ENCODE peak calls at places on chromosome 22, in five cellular contexts. B is lung, G is spleen, U is HL-60, F is HFFc6. Z is an unnamed sample.

GRCh38 chr22:50114221-50114981 is 24.6 kb downstream of the MOV10L1 start:
- DNase-seq in U (no peak), B (peak), G (no peak), F (peak), Z (no peak)

GRCh38 chr22:20203142-20204099 is 52.6 kb upstream of the CCDC188 start:
- DNase-seq in G (no peak), B (peak), U (no peak), F (peak), Z (no peak)

GRCh38 chr22:22692707-22693530 is 48.5 kb downstream of the GGTLC2 start:
- DNase-seq in G (peak), B (peak), F (peak), U (no peak), Z (no peak)

GRCh38 chr22:36763576-36763975 is 12.3 kb downstream of the IFT27 start:
- DNase-seq in B (no peak), G (peak), U (no peak), F (no peak), Z (peak)

GRCh38 chr22:19429950-19430889 is 1.3 kb downstream of the HIRA start:
- DNase-seq in B (no peak), U (peak), F (peak), G (no peak), Z (no peak)

GRCh38 chr22:27146871-27147591 is 489.6 kb downstream of the MIAT start:
- DNase-seq in B (no peak), F (no peak), U (no peak), G (no peak), Z (no peak)

GRCh38 chr22:26681395-26681821 is 24.0 kb downstream of the MIAT start:
- DNase-seq in B (peak), U (no peak), F (peak), G (peak), Z (peak)

GRCh38 chr22:50531546-50532352 is 1.9 kb upstream of the TYMP start:
- DNase-seq in G (peak), B (peak), U (peak), F (peak), Z (peak)

GRCh38 chr22:42468841-42469240 is 36.6 kb upstream of the NFAM1 start:
- DNase-seq in F (peak), B (no peak), G (no peak), U (no peak), Z (no peak)

GRCh38 chr22:47115921-47116320 is 353.5 kb downstream of the TBC1D22A start:
- DNase-seq in B (no peak), U (no peak), G (no peak), F (no peak), Z (no peak)

GRCh38 chr22:19376247-19376646 is 55.3 kb downstream of the HIRA start:
- DNase-seq in G (no peak), U (no peak), B (no peak), F (no peak), Z (no peak)

GRCh38 chr22:47775686-47776085 is 1013.2 kb downstream of the TBC1D22A start:
- DNase-seq in B (no peak), G (no peak), F (no peak), U (no peak), Z (no peak)

GRCh38 chr22:40420341-40421081 is 50.1 kb downstream of the SGSM3 start:
- DNase-seq in B (no peak), G (peak), F (no peak), U (no peak), Z (no peak)

GRCh38 chr22:49323751-49324415 is 503.8 kb downstream of the BRD1 start:
- DNase-seq in U (no peak), B (no peak), F (no peak), G (peak), Z (peak)

GRCh38 chr22:35257321-35258143 is at the start of gene HMGXB4:
- DNase-seq in B (peak), F (peak), U (peak), G (peak), Z (peak)
- TF ChIP-seq CTCF in B (no peak), F (peak), U (no peak), G (no peak), Z (peak)

GRCh38 chr22:24175160-24175808 is 6.0 kb upstream of the SUSD2 start:
- DNase-seq in F (peak), G (peak), B (peak), U (no peak), Z (peak)
- TF ChIP-seq CTCF in F (peak), G (peak), B (peak), U (peak), Z (peak)

GRCh38 chr22:45832180-45832579 is 144.8 kb downstream of the WNT7B start:
- DNase-seq in G (no peak), F (no peak), B (no peak), U (no peak), Z (no peak)
- TF ChIP-seq CTCF in G (no peak), F (peak), B (no peak), U (no peak), Z (no peak)

DNA sequence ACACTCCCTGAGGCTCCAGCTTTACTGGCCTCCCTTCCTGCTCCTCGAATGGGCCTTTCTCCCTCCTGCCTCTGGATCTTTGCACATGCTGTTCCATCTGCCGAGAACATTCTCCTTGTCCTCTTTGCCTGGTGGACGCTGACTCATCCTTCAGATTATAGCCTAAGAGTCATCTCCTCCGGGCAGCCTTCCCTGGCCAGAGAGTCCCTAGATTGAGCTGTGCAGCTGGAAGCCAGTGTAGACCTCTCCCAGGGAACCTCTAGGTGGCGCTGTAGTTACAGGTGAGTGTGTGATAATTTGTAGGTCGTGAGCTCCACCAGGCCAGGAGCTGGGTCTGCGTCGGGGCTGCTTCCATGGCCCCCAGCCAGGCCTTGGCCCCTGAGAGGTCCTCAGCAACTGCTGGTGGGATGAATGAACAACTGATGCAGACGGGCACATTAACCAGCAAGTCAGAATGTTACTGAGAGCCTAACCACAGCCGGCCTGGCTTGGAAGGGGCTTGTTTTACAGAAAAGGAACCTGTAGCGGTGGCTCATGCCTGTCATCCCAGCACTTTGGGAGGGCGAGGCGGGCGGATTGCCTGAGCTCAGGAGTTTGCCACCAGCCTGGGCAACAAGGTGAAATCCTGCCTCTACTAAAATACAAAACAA is 8.7 kb downstream of the PNPLA5 start:
- DNase-seq in G (peak), U (peak), F (peak), B (no peak), Z (no peak)
- TF ChIP-seq CTCF in G (peak), U (peak), F (peak), B (no peak), Z (peak)

DNA sequence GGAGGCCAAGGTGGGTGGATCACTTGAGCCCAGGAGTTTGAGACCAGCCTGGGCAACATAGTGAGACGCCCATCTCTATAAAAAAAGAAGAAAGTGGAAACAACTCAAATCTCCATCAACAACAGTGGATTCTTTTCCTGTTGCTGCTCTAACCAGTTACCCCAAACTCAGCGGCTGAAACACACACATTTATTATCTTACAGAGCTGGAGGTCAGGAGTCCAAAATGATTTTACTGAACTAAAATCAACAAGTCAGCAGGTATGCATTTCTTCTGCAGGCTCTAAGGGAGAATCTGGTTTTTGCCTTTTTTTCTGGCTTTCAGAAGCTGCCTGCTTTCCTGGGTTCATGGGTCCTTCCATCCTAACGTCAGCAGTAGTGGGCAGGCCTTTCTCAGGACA is 11.7 kb upstream of the GCAT start:
- DNase-seq in B (no peak), F (no peak), G (no peak), U (no peak), Z (no peak)
- TF ChIP-seq CTCF in B (no peak), F (no peak), G (no peak), U (no peak), Z (no peak)

GRCh38 chr22:31139866-31140716 is at the start of gene PLA2G3:
- DNase-seq in G (no peak), F (no peak), U (no peak), B (peak), Z (no peak)
- TF ChIP-seq CTCF in G (no peak), F (no peak), U (no peak), B (no peak), Z (no peak)

GRCh38 chr22:44968736-44969135 is 41.1 kb downstream of the PHF21B start:
- DNase-seq in B (no peak), G (no peak), U (no peak), F (no peak), Z (no peak)
- TF ChIP-seq CTCF in B (no peak), G (no peak), U (no peak), F (peak), Z (no peak)

DNA sequence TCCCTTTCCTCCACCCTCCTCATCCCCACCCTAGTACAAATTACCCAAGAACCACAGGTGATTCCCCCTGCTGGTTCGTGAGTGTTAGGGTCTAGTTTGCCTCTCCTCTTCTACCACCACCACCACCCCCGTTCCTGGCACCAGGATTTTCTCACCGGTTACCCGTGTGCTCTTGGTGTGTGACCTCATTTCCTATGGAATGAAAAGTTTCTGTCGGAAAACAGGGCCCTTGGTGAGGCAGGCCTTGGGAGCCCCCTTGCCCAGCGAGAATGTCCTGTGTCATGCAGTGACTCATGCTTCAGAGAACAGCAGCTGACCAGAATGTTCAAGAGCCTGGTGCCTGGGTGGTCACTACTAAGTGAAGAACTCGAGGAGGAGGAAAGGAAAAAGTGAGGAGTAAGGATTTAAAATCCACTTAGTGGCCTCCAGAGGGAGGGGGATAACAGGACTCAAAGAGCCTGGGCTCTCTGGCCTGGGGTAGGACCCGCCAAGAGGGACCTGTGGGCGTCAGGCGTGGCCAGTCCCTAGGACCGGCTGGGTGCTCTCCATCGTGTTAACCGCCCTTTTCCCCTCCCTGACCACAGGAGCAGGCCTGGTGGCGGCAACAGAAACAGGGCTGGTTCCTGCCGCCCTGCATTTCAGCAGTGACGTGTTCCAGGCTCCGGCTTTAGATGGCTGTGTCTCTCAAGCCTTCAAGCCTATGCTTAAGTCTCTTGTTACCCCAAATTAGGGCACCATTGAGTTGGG is 30.2 kb downstream of the C22orf31 start:
- DNase-seq in F (peak), B (peak), U (no peak), G (no peak), Z (peak)
- TF ChIP-seq CTCF in F (peak), B (no peak), U (no peak), G (no peak), Z (no peak)